ENCODE peak calls at places on chromosomes 6 and 20, in nine cellular contexts. Y, L, X, G, O, H, R, A and E are unnamed samples.

GRCh38 chr6:144063246-144063743 is 32.1 kb downstream of the SF3B5 start:
- DNase-seq in L (no peak), G (no peak), X (no peak), Y (no peak), A (no peak), H (peak), O (no peak), R (no peak), E (peak)

GRCh38 chr6:129744201-129744879 is 34.4 kb upstream of the ARHGAP18 start:
- DNase-seq in O (no peak), X (peak), H (peak), A (no peak), R (peak), G (peak), Y (no peak), L (peak), E (peak)

GRCh38 chr6:8633762-8634161 is 198.4 kb upstream of the SLC35B3 start:
- DNase-seq in Y (no peak), R (no peak), X (no peak), A (no peak), H (no peak), G (no peak), O (no peak), L (no peak), E (no peak)

GRCh38 chr6:43395822-43396221 is 26.4 kb upstream of the ZNF318 start:
- DNase-seq in O (no peak), X (no peak), R (no peak), L (no peak), A (no peak), Y (no peak), H (no peak), G (no peak), E (no peak)

GRCh38 chr20:1280421-1281102 is 14.5 kb downstream of the SNPH start:
- DNase-seq in X (no peak), L (no peak), H (peak), G (peak), A (no peak), R (no peak), O (no peak), Y (no peak), E (no peak)

GRCh38 chr6:96611342-96611964 is 48.5 kb downstream of the FHL5 start:
- DNase-seq in L (no peak), A (no peak), H (no peak), X (no peak), G (no peak), R (no peak), Y (no peak), O (peak), E (no peak)

GRCh38 chr6:40328376-40328987 is 258.7 kb downstream of the LRFN2 start:
- DNase-seq in H (no peak), G (no peak), L (no peak), O (peak), A (peak), R (no peak), X (no peak), Y (peak), E (peak)

GRCh38 chr6:80338201-80338836 is 231.8 kb downstream of the BCKDHB start:
- DNase-seq in R (peak), X (no peak), L (no peak), G (peak), A (peak), Y (peak), H (peak), O (no peak), E (peak)

GRCh38 chr6:44001318-44001868 is 125.9 kb downstream of the MRPL14 start:
- DNase-seq in X (no peak), A (no peak), O (no peak), R (peak), H (no peak), Y (no peak), L (no peak), G (no peak), E (peak)

GRCh38 chr20:35838213-35838612 is 66.4 kb downstream of the PHF20 start:
- DNase-seq in L (no peak), R (no peak), Y (no peak), H (no peak), A (no peak), G (no peak), O (no peak), X (no peak), E (no peak)

GRCh38 chr20:50121858-50122271 is 8.9 kb upstream of the UBE2V1 start:
- DNase-seq in G (peak), A (no peak), X (peak), H (peak), R (no peak), Y (no peak), O (no peak), L (no peak), E (no peak)

GRCh38 chr6:42113929-42114636 is 28.3 kb downstream of the C6orf132 start:
- DNase-seq in Y (no peak), O (no peak), L (no peak), G (peak), A (no peak), X (no peak), H (peak), R (no peak), E (no peak)

GRCh38 chr6:168890306-168890995 is 363.2 kb downstream of the THBS2 start:
- DNase-seq in A (no peak), Y (no peak), R (no peak), L (no peak), X (no peak), H (no peak), G (no peak), O (no peak), E (no peak)

GRCh38 chr6:148649454-148649963 is 97.3 kb upstream of the UST start:
- DNase-seq in R (no peak), G (no peak), H (no peak), Y (no peak), X (no peak), O (no peak), A (no peak), L (no peak), E (no peak)

GRCh38 chr6:5287205-5287965 is 26.1 kb downstream of the FARS2 start:
- DNase-seq in Y (no peak), O (no peak), L (peak), G (peak), R (peak), H (peak), X (peak), A (no peak), E (no peak)

GRCh38 chr6:21931641-21932335 is 338.2 kb downstream of the SOX4 start:
- DNase-seq in G (peak), H (no peak), L (no peak), O (no peak), A (no peak), R (no peak), X (peak), Y (no peak), E (no peak)

GRCh38 chr6:3612341-3613041 is 139.0 kb downstream of the PXDC1 start:
- DNase-seq in A (no peak), O (no peak), R (no peak), Y (no peak), G (peak), X (peak), H (peak), L (peak), E (peak)

GRCh38 chr6:75444899-75445298 is 48.7 kb downstream of the FILIP1 start:
- DNase-seq in A (no peak), R (no peak), L (no peak), H (no peak), Y (no peak), G (no peak), O (no peak), X (no peak), E (no peak)

GRCh38 chr6:106253194-106253593 is 72.4 kb downstream of the ATG5 start:
- DNase-seq in H (peak), R (no peak), O (no peak), G (peak), Y (no peak), A (no peak), L (no peak), X (peak), E (no peak)

GRCh38 chr6:66675906-66676305 is 968.9 kb upstream of the EYS start:
- DNase-seq in O (no peak), L (no peak), Y (no peak), X (no peak), H (no peak), A (no peak), G (no peak), R (no peak), E (no peak)

GRCh38 chr6:122838060-122838780 is 49.2 kb downstream of the SMPDL3A start:
- DNase-seq in O (peak), A (no peak), X (peak), H (peak), L (no peak), R (no peak), G (no peak), Y (no peak), E (peak)

GRCh38 chr6:37607949-37608348 is 89.7 kb downstream of the MDGA1 start:
- DNase-seq in G (peak), X (peak), Y (no peak), H (peak), L (no peak), O (peak), A (no peak), R (no peak), E (no peak)

GRCh38 chr6:12036766-12037165 is 24.7 kb downstream of the HIVEP1 start:
- DNase-seq in H (no peak), L (no peak), O (no peak), R (no peak), A (no peak), X (no peak), Y (no peak), G (no peak), E (no peak)

GRCh38 chr20:59603176-59603575 is 1.2 kb upstream of the PHACTR3 start:
- DNase-seq in L (no peak), H (no peak), R (no peak), A (no peak), X (no peak), Y (no peak), O (no peak), G (no peak), E (no peak)

GRCh38 chr6:88360203-88360797 is 194.2 kb upstream of the CNR1 start:
- DNase-seq in A (no peak), H (peak), O (no peak), Y (no peak), X (peak), L (no peak), G (peak), R (no peak), E (no peak)

GRCh38 chr6:54267798-54268197 is 40.4 kb upstream of the TINAG start:
- DNase-seq in A (no peak), H (peak), L (no peak), O (peak), G (peak), R (peak), Y (no peak), X (peak), E (peak)